ENCODE peak calls at places on chromosomes 2 and 18, in six cellular contexts. L, E, V, Q, B and X are unnamed samples.

GRCh38 chr2:147451131-147451530 is 393.7 kb upstream of the ACVR2A start:
- DNase-seq in E (no peak), B (no peak), Q (no peak), L (no peak), V (no peak), X (no peak)

GRCh38 chr18:61502472-61502871 is 169.2 kb downstream of the CDH20 start:
- DNase-seq in V (peak; percentile 65), Q (peak; percentile 32), L (no peak), E (peak; percentile 35), B (peak; percentile 79), X (peak; percentile 22)

GRCh38 chr2:189782221-189782671 is 1.9 kb downstream of the ORMDL1 start:
- DNase-seq in L (no peak), Q (no peak), V (no peak), B (no peak), E (no peak), X (no peak)

GRCh38 chr2:221715783-221716386 is 143.8 kb upstream of the EPHA4 start:
- DNase-seq in E (no peak), B (peak; percentile 19), V (peak; percentile 8), L (no peak), Q (no peak), X (no peak)

GRCh38 chr2:225400060-225400511 is 576 bp downstream of the NYAP2 start:
- DNase-seq in B (peak; percentile 76), Q (peak; percentile 16), V (peak; percentile 74), E (peak; percentile 36), L (no peak), X (peak; percentile 43)

GRCh38 chr18:22032392-22032961 is 136.9 kb upstream of the GATA6 start:
- DNase-seq in Q (peak; percentile 49), B (peak; percentile 85), V (peak; percentile 93), L (no peak), E (peak; percentile 64), X (peak; percentile 92)

GRCh38 chr2:65436825-65437221 is 4.4 kb upstream of the SPRED2 start:
- DNase-seq in B (no peak), L (no peak), Q (no peak), E (no peak), V (no peak), X (no peak)

GRCh38 chr2:203535078-203535783 is at the start of gene RAPH1:
- DNase-seq in Q (peak; percentile 30), E (peak; percentile 59), V (peak; percentile 88), B (peak; percentile 95), L (peak; percentile 93), X (peak; percentile 31)

GRCh38 chr2:144211065-144211464 is 308.9 kb downstream of the ZEB2 start:
- DNase-seq in Q (no peak), B (no peak), L (no peak), V (no peak), E (no peak), X (no peak)

GRCh38 chr2:33457588-33458247 is 18.7 kb upstream of the RASGRP3 start:
- DNase-seq in Q (no peak), B (peak; percentile 65), V (no peak), L (no peak), E (no peak), X (no peak)

GRCh38 chr2:233012301-233012971 is 620 bp downstream of the NGEF start:
- DNase-seq in B (no peak), E (no peak), L (peak; percentile 74), V (no peak), Q (no peak), X (no peak)

GRCh38 chr2:180495606-180496005 is 484.8 kb upstream of the UBE2E3 start:
- DNase-seq in B (no peak), E (peak; percentile 20), Q (no peak), V (peak; percentile 28), L (no peak), X (no peak)

GRCh38 chr2:88739985-88740600 is 48.6 kb downstream of the RPIA start:
- DNase-seq in Q (peak; percentile 51), L (peak; percentile 80), E (peak; percentile 62), V (peak; percentile 73), B (peak; percentile 81), X (peak; percentile 18)

GRCh38 chr2:187774551-187775071 is 220.4 kb upstream of the TFPI start:
- DNase-seq in B (no peak), E (no peak), Q (peak; percentile 6), L (no peak), V (peak; percentile 71), X (no peak)

GRCh38 chr2:73197579-73197978 is 4.8 kb upstream of the NOTO start:
- DNase-seq in L (no peak), Q (no peak), V (no peak), E (no peak), B (no peak), X (no peak)

GRCh38 chr2:180980943-180981898 is 816 bp downstream of the UBE2E3 start:
- DNase-seq in B (peak; percentile 73), Q (no peak), E (no peak), L (no peak), V (peak; percentile 51), X (no peak)

GRCh38 chr2:225270861-225271260 is 128.6 kb upstream of the NYAP2 start:
- DNase-seq in Q (no peak), E (peak; percentile 22), L (no peak), V (peak; percentile 76), B (peak; percentile 74), X (peak; percentile 62)

GRCh38 chr2:32805104-32806095 is 141.4 kb upstream of the LTBP1 start:
- DNase-seq in V (no peak), B (peak; percentile 61), E (no peak), L (no peak), Q (peak; percentile 7), X (no peak)

GRCh38 chr2:232350804-232351685 is 27.5 kb upstream of the ALPP start:
- DNase-seq in L (peak; percentile 46), Q (no peak), B (no peak), V (no peak), E (no peak), X (no peak)

GRCh38 chr2:36177282-36177681 is 178.3 kb upstream of the CRIM1 start:
- DNase-seq in B (no peak), V (no peak), E (no peak), L (no peak), Q (no peak), X (no peak)

GRCh38 chr18:50877545-50878265 is 1.2 kb upstream of the ME2 start:
- DNase-seq in B (no peak), Q (no peak), V (no peak), L (no peak), E (no peak), X (no peak)

DNA sequence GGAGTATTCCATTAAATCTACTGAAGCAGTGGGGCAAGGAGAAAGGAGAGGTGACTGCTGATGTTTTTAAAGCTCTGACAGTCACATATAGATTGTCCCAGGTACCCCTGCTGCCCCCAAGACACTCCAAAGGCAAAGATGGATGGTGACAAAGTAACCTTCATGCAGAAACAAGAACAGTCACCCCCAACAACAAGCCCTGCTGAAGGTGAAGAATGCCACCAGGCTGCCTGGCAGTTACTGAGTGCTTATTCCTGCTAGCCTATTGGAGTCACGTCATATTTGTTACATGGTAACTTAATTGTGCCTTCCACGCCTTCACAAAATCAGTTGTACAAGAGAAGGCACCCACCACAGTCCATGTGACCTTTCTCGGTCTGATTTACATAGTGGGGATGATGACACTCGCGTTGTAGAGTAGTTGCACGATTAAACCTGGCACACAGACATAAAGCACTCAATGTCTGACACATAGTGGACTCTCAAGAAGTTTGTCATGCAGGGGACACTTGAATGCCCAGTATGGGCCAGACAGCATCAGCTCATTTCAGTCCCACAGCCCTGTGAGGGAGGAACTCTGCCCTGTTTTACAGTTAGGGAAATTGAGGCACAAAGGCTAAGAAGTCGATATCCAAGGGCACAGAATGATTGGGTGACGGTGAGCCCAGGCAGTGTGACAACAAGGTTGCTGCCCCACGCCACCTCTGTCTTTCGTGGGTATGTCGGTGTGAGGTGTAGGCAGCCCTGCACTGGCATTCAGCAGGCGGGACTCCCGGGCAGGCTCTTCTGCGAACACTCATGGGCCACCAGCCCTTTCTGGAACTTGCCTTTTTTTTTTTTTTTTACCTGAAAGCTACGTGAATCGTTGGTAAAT is 62.7 kb downstream of the ZCCHC2 start:
- DNase-seq in L (no peak), V (no peak), E (no peak), Q (no peak), B (no peak), X (no peak)
- H3K4me3 ChIP-seq in L (no peak overlapping the region), V (no peak overlapping the region), E (no peak overlapping the region), Q (no peak overlapping the region), B (no peak overlapping the region), X (no peak overlapping the region)

GRCh38 chr18:45724591-45724990 is 610 bp downstream of the SLC14A1 start:
- DNase-seq in V (no peak), E (no peak), L (no peak), B (no peak), Q (no peak), X (no peak)

GRCh38 chr18:45719106-45719505 is 4.9 kb upstream of the SLC14A1 start:
- DNase-seq in L (no peak), B (no peak), V (no peak), Q (no peak), E (no peak), X (no peak)

GRCh38 chr18:45723921-45724320 is at the start of gene SLC14A1:
- DNase-seq in B (no peak), V (no peak), Q (no peak), E (no peak), L (no peak), X (no peak)

GRCh38 chr18:45726603-45727002 is 2.6 kb downstream of the SLC14A1 start:
- DNase-seq in Q (no peak), V (no peak), E (no peak), B (no peak), L (no peak), X (no peak)

DNA sequence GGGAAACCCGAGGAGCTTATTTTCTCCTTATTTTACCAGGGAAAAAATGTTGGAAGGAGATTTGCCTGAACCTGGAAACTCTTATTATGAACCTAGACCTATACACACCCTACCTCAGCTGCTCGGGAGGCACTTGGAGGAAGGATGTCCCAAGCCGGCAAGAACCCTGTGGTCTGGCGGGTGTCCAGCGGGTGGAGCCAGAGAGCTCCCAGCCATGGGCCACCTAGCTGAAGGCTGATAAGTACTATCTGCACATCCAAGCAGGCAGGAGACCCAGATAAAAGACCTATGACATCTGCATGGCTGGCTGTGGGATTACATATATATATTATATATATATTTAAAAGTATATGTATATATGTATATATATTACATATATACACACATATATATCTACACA is 1.1 kb upstream of the SLC14A1 start:
- DNase-seq in V (peak; percentile 83), B (peak; percentile 84), E (peak; percentile 52), L (peak; percentile 84), Q (peak; percentile 42), X (no peak)
- TF ChIP-seq CTCF in V (peak; percentile 91), B (peak; percentile 77), E (peak; percentile 87), L (peak; percentile 66), Q (peak; percentile 88), X (peak; percentile 96)

GRCh38 chr18:7367336-7367735 is 136.4 kb downstream of the LRRC30 start:
- DNase-seq in V (no peak), E (no peak), L (no peak), B (no peak), Q (no peak), X (no peak)
- H3K4me3 ChIP-seq in V (no peak overlapping the region), E (no peak overlapping the region), L (no peak overlapping the region), B (no peak overlapping the region), Q (no peak overlapping the region), X (no peak overlapping the region)

DNA sequence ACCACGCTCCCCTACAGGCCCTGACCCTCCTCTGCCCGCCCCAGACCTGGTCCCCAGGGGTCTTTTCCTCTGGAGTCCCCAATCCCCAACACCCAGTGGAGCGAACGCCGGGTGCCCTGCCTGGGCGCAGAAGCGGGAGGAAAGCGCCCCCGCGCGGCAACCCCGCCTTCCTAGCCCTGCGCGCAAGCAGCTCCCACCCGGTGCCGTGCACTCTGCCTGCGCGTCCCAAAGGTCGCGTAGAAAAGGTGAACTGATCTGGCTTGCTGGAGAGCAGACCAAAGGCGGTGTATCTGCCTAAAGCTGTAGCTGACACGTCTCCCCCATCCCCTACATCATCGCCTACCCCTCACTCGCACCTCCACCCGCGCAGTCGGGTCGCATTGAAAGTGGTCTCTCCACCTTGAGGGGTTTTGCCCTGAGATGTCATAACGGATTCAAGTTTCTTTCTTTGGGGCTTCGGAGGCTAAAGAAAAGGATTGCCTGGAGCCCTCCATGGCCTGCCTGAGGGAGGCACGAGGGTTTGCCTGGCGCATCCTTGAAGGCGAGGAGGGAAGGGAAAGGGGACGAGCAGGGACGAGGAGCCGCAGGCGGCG is 5.7 kb downstream of the GAD1 start:
- DNase-seq in E (no peak), L (peak; percentile 28), B (no peak), Q (no peak), V (no peak), X (no peak)
- TF ChIP-seq CTCF in E (peak; percentile 47), L (no peak), B (peak; percentile 20), Q (no peak), V (peak; percentile 41), X (peak; percentile 55)